ENCODE peak calls at places on chromosome 1, in five cellular contexts. Z is pancreas, Q is LNCaP clone FGC, O is A549, P is GM12865. V is an unnamed sample.

GRCh38 chr1:154603317-154603716 is 4.7 kb downstream of the ADAR start:
- DNase-seq in Z (no peak), Q (no peak), O (no peak), P (no peak), V (no peak)

GRCh38 chr1:86972262-86972661 is 57.8 kb downstream of the HS2ST1 start:
- DNase-seq in Z (no peak), Q (no peak), O (no peak), P (no peak), V (no peak)

GRCh38 chr1:33893147-33893830 is 29.4 kb downstream of the HMGB4 start:
- DNase-seq in Z (no peak), Q (no peak), O (no peak), P (no peak), V (no peak)

GRCh38 chr1:204507317-204508105 is 8.7 kb upstream of the MDM4 start:
- DNase-seq in Z (no peak), Q (no peak), O (peak), P (peak), V (peak)

GRCh38 chr1:43427524-43427923 is 26.2 kb downstream of the HYI start:
- DNase-seq in Z (no peak), Q (peak), O (no peak), P (no peak), V (no peak)

GRCh38 chr1:113253187-113253966 is 136.9 kb upstream of the MAGI3 start:
- DNase-seq in Z (no peak), Q (no peak), O (no peak), P (no peak), V (no peak)

GRCh38 chr1:64051801-64052200 is 151.6 kb upstream of the UBE2U start:
- DNase-seq in Z (no peak), Q (no peak), O (no peak), P (no peak), V (no peak)

GRCh38 chr1:153985984-153986761 is at the start of gene RAB13:
- DNase-seq in Z (peak), Q (peak), O (peak), P (peak), V (peak)

GRCh38 chr1:26280333-26281042 is 602 bp downstream of the SH3BGRL3 start:
- DNase-seq in Z (no peak), Q (no peak), O (peak), P (peak), V (peak)

GRCh38 chr1:226001852-226002666 is 2.9 kb upstream of the SDE2 start:
- DNase-seq in Z (no peak), Q (peak), O (no peak), P (peak), V (peak)

GRCh38 chr1:93813076-93813475 is 65.9 kb downstream of the DNTTIP2 start:
- DNase-seq in Z (no peak), Q (no peak), O (no peak), P (no peak), V (no peak)

DNA sequence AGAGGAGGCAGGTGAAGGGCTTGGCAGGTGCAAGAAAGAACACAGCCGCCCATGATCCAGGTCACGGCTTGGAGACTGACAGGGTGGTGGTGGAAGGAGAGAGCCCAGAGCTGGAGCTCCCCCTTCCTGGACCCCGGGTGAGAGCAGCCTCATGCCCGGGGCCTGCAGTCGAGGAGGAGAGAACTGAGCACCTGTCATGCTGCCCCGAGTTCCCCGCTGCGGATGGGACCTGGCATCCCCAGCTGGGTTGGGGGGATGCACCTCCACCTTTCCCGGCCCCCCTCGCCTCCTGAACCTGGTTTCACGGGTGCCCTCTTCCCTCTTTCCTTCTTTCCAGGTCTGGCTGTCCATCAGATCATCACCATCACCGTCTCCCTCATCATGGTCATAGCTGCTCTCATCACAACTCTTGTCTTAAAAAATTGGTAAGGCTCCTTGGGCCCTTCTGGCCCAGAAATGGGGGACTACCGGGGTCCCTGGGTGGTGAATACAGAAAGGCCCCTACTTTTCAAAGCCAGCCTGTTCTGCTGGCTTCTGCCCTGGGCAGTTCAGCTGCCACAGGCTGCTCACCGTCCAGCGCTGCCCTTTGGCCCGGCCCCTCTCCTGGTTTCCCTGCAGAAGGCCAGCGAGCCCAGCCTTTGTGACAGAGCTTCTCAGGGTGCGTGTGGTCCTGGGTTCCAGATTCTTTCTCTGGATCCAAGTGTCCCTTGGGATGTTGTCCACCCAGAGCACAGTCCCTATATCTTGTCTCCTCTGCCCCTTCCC is 115.3 kb downstream of the AJAP1 start:
- DNase-seq in Z (no peak), Q (no peak), O (no peak), P (no peak), V (no peak)
- TF ChIP-seq CTCF in Z (no peak), Q (no peak), O (no peak), P (no peak), V (no peak)

GRCh38 chr1:156419863-156420208 is 50.8 kb downstream of the RHBG start:
- DNase-seq in Z (no peak), Q (no peak), O (no peak), P (peak), V (peak)
- TF ChIP-seq CTCF in Z (no peak), Q (no peak), O (no peak), P (peak), V (no peak)

DNA sequence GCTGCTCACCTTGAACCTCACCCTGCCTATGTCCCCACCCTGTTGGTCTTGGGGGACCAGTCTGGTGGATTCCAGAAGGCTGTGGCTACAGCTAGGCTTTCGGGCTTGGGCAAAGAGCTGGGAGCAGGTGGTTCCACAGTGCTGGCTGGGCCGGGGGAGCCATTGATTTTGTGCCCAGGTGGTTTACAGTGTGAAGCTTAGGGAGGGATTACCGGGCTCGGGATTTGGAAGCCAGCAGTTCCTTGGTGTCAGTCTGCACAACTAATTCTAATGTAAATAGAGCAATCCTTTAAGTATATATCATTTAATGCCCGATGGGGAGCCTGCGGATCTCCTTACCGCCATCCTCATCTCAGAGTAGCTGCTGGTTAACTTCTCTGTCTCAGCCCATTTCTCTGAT is 38.2 kb downstream of the PRDM16 start:
- DNase-seq in Z (no peak), Q (no peak), O (no peak), P (no peak), V (no peak)
- TF ChIP-seq CTCF in Z (no peak), Q (no peak), O (no peak), P (no peak), V (no peak)

GRCh38 chr1:118154220-118154619 is 30.8 kb downstream of the SPAG17 start:
- DNase-seq in Z (no peak), Q (peak), O (no peak), P (peak), V (no peak)
- TF ChIP-seq CTCF in Z (no peak), Q (peak), O (no peak), P (peak), V (no peak)

DNA sequence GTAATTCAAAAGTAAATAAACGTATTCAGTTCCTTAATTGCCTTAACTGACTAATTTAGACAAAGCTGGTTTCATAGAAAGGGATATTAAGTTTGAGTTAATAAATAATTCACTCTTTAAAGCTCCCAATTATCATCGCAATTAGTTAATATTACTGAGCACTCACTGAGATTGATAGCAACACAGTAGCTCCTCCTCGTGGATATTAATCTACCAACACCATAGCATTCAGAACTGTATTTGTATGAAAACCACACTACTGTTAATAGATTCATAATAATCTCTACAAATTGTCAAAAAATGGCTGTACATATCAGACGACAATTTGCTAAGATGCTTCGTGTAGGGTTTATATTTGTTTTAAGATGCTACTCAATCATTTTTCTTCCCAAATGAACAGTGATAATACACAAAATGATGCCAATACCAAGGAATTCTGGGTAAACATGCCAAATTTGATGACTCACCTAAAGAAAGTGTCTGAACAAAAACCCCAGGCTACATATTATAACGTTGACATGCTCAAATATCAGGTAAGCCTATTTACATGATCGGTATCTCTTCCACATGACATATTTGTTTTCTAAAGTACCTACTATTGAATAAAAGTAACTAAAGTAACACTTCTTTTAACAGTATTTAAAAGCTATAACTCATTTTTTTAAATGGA is 18.8 kb upstream of the DYNLT5 start:
- DNase-seq in Z (no peak), Q (no peak), O (no peak), P (no peak), V (no peak)
- TF ChIP-seq CTCF in Z (no peak), Q (peak), O (no peak), P (peak), V (no peak)

GRCh38 chr1:8568837-8569236 is 248.6 kb downstream of the RERE start:
- DNase-seq in Z (no peak), Q (no peak), O (no peak), P (no peak), V (no peak)

GRCh38 chr1:8570435-8570834 is 247.0 kb downstream of the RERE start:
- DNase-seq in Z (no peak), Q (no peak), O (no peak), P (no peak), V (no peak)

GRCh38 chr1:8569242-8569641 is 248.2 kb downstream of the RERE start:
- DNase-seq in Z (no peak), Q (no peak), O (no peak), P (no peak), V (no peak)

GRCh38 chr1:8572106-8572505 is 245.3 kb downstream of the RERE start:
- DNase-seq in Z (no peak), Q (no peak), O (no peak), P (no peak), V (no peak)

GRCh38 chr1:8571200-8571984 is 246.0 kb downstream of the RERE start:
- DNase-seq in Z (no peak), Q (peak), O (no peak), P (no peak), V (no peak)
- TF ChIP-seq CTCF in Z (no peak), Q (peak), O (peak), P (no peak), V (peak)

GRCh38 chr1:246608616-246609376 is 42.5 kb downstream of the CNST start:
- DNase-seq in Z (peak), Q (peak), O (peak), P (peak), V (peak)
- TF ChIP-seq CTCF in Z (no peak), Q (peak), O (no peak), P (no peak), V (no peak)

GRCh38 chr1:1788646-1789431 is 10.6 kb upstream of the NADK start:
- DNase-seq in Z (no peak), Q (no peak), O (peak), P (peak), V (peak)
- TF ChIP-seq CTCF in Z (no peak), Q (peak), O (no peak), P (peak), V (no peak)

GRCh38 chr1:178501705-178502329 is 5.1 kb upstream of the CLEC20A start:
- DNase-seq in Z (peak), Q (peak), O (peak), P (peak), V (peak)

GRCh38 chr1:178500936-178501554 is 4.3 kb upstream of the CLEC20A start:
- DNase-seq in Z (no peak), Q (no peak), O (no peak), P (no peak), V (no peak)

GRCh38 chr1:178498896-178499675 is 2.3 kb upstream of the CLEC20A start:
- DNase-seq in Z (no peak), Q (no peak), O (no peak), P (no peak), V (no peak)

GRCh38 chr1:178502330-178502714 is 5.6 kb upstream of the CLEC20A start:
- DNase-seq in Z (no peak), Q (no peak), O (no peak), P (no peak), V (no peak)

GRCh38 chr1:178500091-178500770 is 3.5 kb upstream of the CLEC20A start:
- DNase-seq in Z (no peak), Q (no peak), O (peak), P (no peak), V (no peak)
- TF ChIP-seq CTCF in Z (no peak), Q (no peak), O (no peak), P (no peak), V (no peak)

V was measured in activated CD8-positive, alpha-beta T cell treated with anti-CD3 and anti-CD28 coated beads for 36 hours.